ENCODE peak calls at places on chromosomes 3 and 15, in seven cellular contexts. R is HEK293T, Z is DMS79, N is HTR-8/SVneo, S is SW 1271, V is GM13976, E is caudate nucleus. K is an unnamed sample.

GRCh38 chr3:150346956-150347863 is 60.9 kb upstream of the TSC22D2 start:
- DNase-seq in R (no peak), V (no peak), S (no peak), N (no peak), Z (no peak), E (no peak), K (no peak)

GRCh38 chr3:18423401-18424212 is 1.5 kb downstream of the SATB1 start:
- DNase-seq in V (peak), S (peak), Z (no peak), R (peak), N (no peak), E (no peak), K (no peak)

GRCh38 chr3:120160050-120160449 is 65.8 kb upstream of the GSK3B start:
- DNase-seq in V (no peak), E (no peak), S (peak), N (peak), Z (no peak), R (no peak), K (no peak)

GRCh38 chr3:183460059-183461052 is 31.9 kb upstream of the MCF2L2 start:
- DNase-seq in R (no peak), S (no peak), V (no peak), N (no peak), Z (no peak), E (no peak), K (no peak)

GRCh38 chr3:105722943-105723556 is 145.8 kb downstream of the CBLB start:
- DNase-seq in E (no peak), R (no peak), N (no peak), V (peak), Z (no peak), S (no peak), K (no peak)

GRCh38 chr15:82625136-82625535 is 22.0 kb downstream of the CPEB1 start:
- DNase-seq in S (no peak), N (no peak), E (no peak), V (no peak), R (no peak), Z (no peak), K (no peak)

GRCh38 chr3:102156426-102156825 is 278.4 kb upstream of the ZPLD1 start:
- DNase-seq in S (peak), V (no peak), R (no peak), Z (no peak), N (no peak), E (no peak), K (no peak)

GRCh38 chr3:45462522-45463262 is 74.3 kb downstream of the LARS2 start:
- DNase-seq in E (peak), S (no peak), N (no peak), R (no peak), Z (no peak), V (no peak), K (no peak)

GRCh38 chr15:45126535-45127158 is 3.0 kb downstream of the DUOXA1 start:
- DNase-seq in V (no peak), R (peak), S (no peak), Z (no peak), E (no peak), N (no peak), K (no peak)

GRCh38 chr15:56249080-56249479 is 5.4 kb upstream of the RFX7 start:
- DNase-seq in S (peak), V (no peak), N (peak), R (peak), Z (no peak), E (no peak), K (no peak)

GRCh38 chr15:57167821-57168395 is 208.4 kb upstream of the CGNL1 start:
- DNase-seq in Z (no peak), N (no peak), V (no peak), E (no peak), S (no peak), R (no peak), K (no peak)

GRCh38 chr3:179181021-179181472 is 32.9 kb downstream of the PIK3CA start:
- DNase-seq in E (no peak), V (peak), N (no peak), Z (no peak), S (no peak), R (no peak), K (no peak)

GRCh38 chr3:120113128-120114116 is 19.2 kb upstream of the GSK3B start:
- DNase-seq in S (peak), E (no peak), R (no peak), Z (no peak), N (peak), V (no peak), K (no peak)

GRCh38 chr3:111862415-111862814 is 3.4 kb downstream of the PHLDB2 start:
- DNase-seq in V (no peak), R (no peak), S (no peak), N (no peak), E (no peak), Z (no peak), K (no peak)

GRCh38 chr3:159273608-159274007 is 471.8 kb downstream of the MFSD1 start:
- DNase-seq in N (peak), Z (no peak), S (no peak), V (peak), R (peak), E (no peak), K (no peak)

GRCh38 chr3:114216186-114216970 is 21.0 kb downstream of the ZNF80 start:
- DNase-seq in N (no peak), Z (no peak), S (no peak), R (no peak), V (no peak), E (no peak), K (no peak)

GRCh38 chr3:141278196-141279073 is 46.8 kb downstream of the PXYLP1 start:
- DNase-seq in V (no peak), R (no peak), N (no peak), E (no peak), Z (no peak), S (no peak), K (no peak)

GRCh38 chr15:78977091-78977571 is 32.3 kb upstream of the CTSH start:
- DNase-seq in Z (no peak), R (no peak), S (no peak), V (peak), E (no peak), N (no peak), K (no peak)

GRCh38 chr3:60053518-60054265 is 1003.9 kb upstream of the CFAP20DC start:
- DNase-seq in N (no peak), Z (no peak), R (no peak), V (no peak), S (no peak), E (no peak), K (no peak)

GRCh38 chr3:16258892-16259291 is 5.9 kb downstream of the DPH3 start:
- DNase-seq in E (no peak), Z (no peak), S (no peak), V (no peak), R (no peak), N (no peak), K (no peak)

GRCh38 chr15:100201376-100202280 is 140.1 kb downstream of the ADAMTS17 start:
- DNase-seq in Z (no peak), R (peak), V (no peak), E (no peak), N (no peak), S (no peak), K (no peak)

GRCh38 chr3:20511863-20512262 is 325.9 kb upstream of the SGO1 start:
- DNase-seq in V (peak), R (peak), E (no peak), N (peak), S (peak), Z (no peak), K (no peak)

GRCh38 chr15:32687556-32687955 is 30.2 kb upstream of the GREM1 start:
- DNase-seq in V (no peak), S (no peak), R (no peak), E (no peak), Z (no peak), N (no peak), K (no peak)

GRCh38 chr3:17140670-17141505 is 256.1 kb downstream of the PLCL2 start:
- DNase-seq in E (no peak), Z (no peak), V (no peak), N (no peak), S (no peak), R (no peak), K (no peak)

GRCh38 chr3:15286022-15286421 is 46.4 kb downstream of the SH3BP5 start:
- DNase-seq in V (no peak), S (no peak), Z (no peak), E (no peak), R (no peak), N (no peak), K (no peak)

GRCh38 chr3:148329481-148330220 is 368.1 kb upstream of the AGTR1 start:
- DNase-seq in N (no peak), E (no peak), R (no peak), V (no peak), Z (no peak), S (no peak), K (no peak)

GRCh38 chr3:128492353-128493220 is at the start of gene GATA2:
- DNase-seq in E (no peak), R (no peak), S (no peak), N (no peak), V (no peak), Z (no peak), K (no peak)

GRCh38 chr3:67564008-67564407 is 90.4 kb downstream of the SUCLG2 start:
- DNase-seq in V (no peak), Z (no peak), N (no peak), E (no peak), R (no peak), S (no peak), K (no peak)

GRCh38 chr3:159829056-159829995 is 159.3 kb upstream of the IL12A start:
- DNase-seq in V (no peak), R (no peak), Z (peak), S (peak), E (peak), N (peak), K (no peak)

GRCh38 chr3:8416965-8417364 is 84.7 kb upstream of the LMCD1 start:
- DNase-seq in N (no peak), E (no peak), V (no peak), R (peak), S (no peak), Z (no peak), K (no peak)

GRCh38 chr3:129746629-129747028 is 140.2 kb upstream of the PLXND1 start:
- DNase-seq in V (no peak), R (no peak), E (no peak), N (no peak), Z (no peak), S (no peak), K (no peak)

GRCh38 chr3:84893211-84893610 is 65.6 kb upstream of the CADM2 start:
- DNase-seq in Z (no peak), R (no peak), E (no peak), S (no peak), V (no peak), N (no peak), K (no peak)

GRCh38 chr15:20106026-20106425 is 435.6 kb downstream of the GOLGA6L6 start:
- DNase-seq in Z (no peak), V (no peak), N (no peak), R (no peak), E (no peak), S (no peak), K (no peak)

GRCh38 chr15:77732514-77733335 is 100.0 kb upstream of the LINGO1 start:
- DNase-seq in E (no peak), S (no peak), V (no peak), N (no peak), Z (no peak), R (no peak), K (no peak)